ENCODE peak calls at places on chromosomes 12 and 14, in four cellular contexts. Y is iris pigment epithelial cell, L is progenitor cell of endocrine pancreas, H is head of caudate nucleus. M is an unnamed sample.
A peak's percentile ranks its signal among the peaks of the same experiment; 100 is the strongest.

GRCh38 chr14:66099931-66100330 is 386.2 kb upstream of the CCDC196 start:
- DNase-seq in Y (no peak), L (no peak), H (no peak), M (peak; percentile 6)

GRCh38 chr14:97833291-97833690 is 1036.1 kb downstream of the VRK1 start:
- DNase-seq in Y (no peak), L (no peak), H (no peak), M (no peak)

GRCh38 chr12:131912526-131913274 is 16.4 kb upstream of the PUS1 start:
- DNase-seq in Y (peak; percentile 87), L (no peak), H (peak; percentile 54), M (peak; percentile 85)

GRCh38 chr12:16881986-16882385 is 276.0 kb upstream of the LMO3 start:
- DNase-seq in Y (no peak), L (no peak), H (no peak), M (no peak)

GRCh38 chr12:80175307-80175930 is 76.1 kb downstream of the OTOGL start:
- DNase-seq in Y (no peak), L (no peak), H (no peak), M (no peak)

GRCh38 chr14:102394717-102395378 is 32.1 kb downstream of the TECPR2 start:
- DNase-seq in Y (peak; percentile 54), L (no peak), H (no peak), M (no peak)

GRCh38 chr12:132427177-132427725 is 62.7 kb upstream of the FBRSL1 start:
- DNase-seq in Y (no peak), L (no peak), H (no peak), M (no peak)

GRCh38 chr12:88553941-88554658 is 26.2 kb downstream of the KITLG start:
- DNase-seq in Y (peak; percentile 93), L (no peak), H (no peak), M (peak; percentile 78)

GRCh38 chr12:26264215-26264838 is 69.0 kb downstream of the SSPN start:
- DNase-seq in Y (peak; percentile 49), L (no peak), H (no peak), M (no peak)

M was measured in kidney tubule cell.